ENCODE peak calls at places on chromosomes 3 and 15, in four cellular contexts. One of them, this sample, is unnamed.

GRCh38 chr15:78148392-78149067 is 632 bp upstream of the IDH3A start:
- DNase-seq in heart left ventricle: no peak
- DNase-seq in tibial nerve: no peak
- DNase-seq in transverse colon: no peak
- DNase-seq in this sample: no peak

GRCh38 chr3:185559706-185560090 is 7.3 kb upstream of the LIPH start:
- DNase-seq in transverse colon: no peak
- DNase-seq in tibial nerve: no peak
- DNase-seq in heart left ventricle: no peak
- DNase-seq in this sample: no peak

GRCh38 chr3:161957467-161957866 is 460.9 kb downstream of the OTOL1 start:
- DNase-seq in heart left ventricle: no peak
- DNase-seq in tibial nerve: no peak
- DNase-seq in transverse colon: no peak
- DNase-seq in this sample: no peak

GRCh38 chr3:65995030-65995429 is 43.7 kb downstream of the MAGI1 start:
- DNase-seq in heart left ventricle: no peak
- DNase-seq in tibial nerve: no peak
- DNase-seq in transverse colon: no peak
- DNase-seq in this sample: no peak

GRCh38 chr3:9563851-9564250 is 10.2 kb upstream of the LHFPL4 start:
- DNase-seq in tibial nerve: no peak
- DNase-seq in transverse colon: no peak
- DNase-seq in heart left ventricle: no peak
- DNase-seq in this sample: no peak

GRCh38 chr15:97995881-97996603 is 35.5 kb downstream of the ARRDC4 start:
- DNase-seq in tibial nerve: no peak
- DNase-seq in transverse colon: peak
- DNase-seq in heart left ventricle: no peak
- DNase-seq in this sample: peak

GRCh38 chr3:171646357-171647133 is 163.7 kb downstream of the PLD1 start:
- DNase-seq in heart left ventricle: no peak
- DNase-seq in transverse colon: no peak
- DNase-seq in tibial nerve: no peak
- DNase-seq in this sample: no peak

GRCh38 chr3:128969993-128970740 is 23.7 kb downstream of the CFAP92 start:
- DNase-seq in transverse colon: peak
- DNase-seq in heart left ventricle: no peak
- DNase-seq in tibial nerve: peak
- DNase-seq in this sample: no peak

GRCh38 chr3:128879991-128880390 is 571 bp downstream of the ACAD9 start:
- DNase-seq in heart left ventricle: no peak
- DNase-seq in transverse colon: no peak
- DNase-seq in tibial nerve: no peak
- DNase-seq in this sample: no peak

GRCh38 chr15:72155021-72155621 is 36.9 kb downstream of the SENP8 start:
- DNase-seq in heart left ventricle: peak
- DNase-seq in transverse colon: peak
- DNase-seq in tibial nerve: peak
- DNase-seq in this sample: peak

GRCh38 chr3:64224826-64225606 is at the start of gene PRICKLE2:
- DNase-seq in tibial nerve: peak
- DNase-seq in transverse colon: peak
- DNase-seq in heart left ventricle: peak
- DNase-seq in this sample: peak

GRCh38 chr15:44527241-44527640 is 9.7 kb upstream of the EIF3J start:
- DNase-seq in heart left ventricle: no peak
- DNase-seq in tibial nerve: no peak
- DNase-seq in transverse colon: no peak
- DNase-seq in this sample: no peak

GRCh38 chr15:44530653-44531052 is 6.3 kb upstream of the EIF3J start:
- DNase-seq in transverse colon: no peak
- DNase-seq in heart left ventricle: no peak
- DNase-seq in tibial nerve: no peak
- DNase-seq in this sample: no peak

GRCh38 chr15:44532689-44533088 is 4.3 kb upstream of the EIF3J start:
- DNase-seq in heart left ventricle: no peak
- DNase-seq in transverse colon: no peak
- DNase-seq in tibial nerve: no peak
- DNase-seq in this sample: no peak

GRCh38 chr15:44535092-44535491 is 1.9 kb upstream of the EIF3J start:
- DNase-seq in tibial nerve: no peak
- DNase-seq in heart left ventricle: no peak
- DNase-seq in transverse colon: no peak
- DNase-seq in this sample: no peak

DNA sequence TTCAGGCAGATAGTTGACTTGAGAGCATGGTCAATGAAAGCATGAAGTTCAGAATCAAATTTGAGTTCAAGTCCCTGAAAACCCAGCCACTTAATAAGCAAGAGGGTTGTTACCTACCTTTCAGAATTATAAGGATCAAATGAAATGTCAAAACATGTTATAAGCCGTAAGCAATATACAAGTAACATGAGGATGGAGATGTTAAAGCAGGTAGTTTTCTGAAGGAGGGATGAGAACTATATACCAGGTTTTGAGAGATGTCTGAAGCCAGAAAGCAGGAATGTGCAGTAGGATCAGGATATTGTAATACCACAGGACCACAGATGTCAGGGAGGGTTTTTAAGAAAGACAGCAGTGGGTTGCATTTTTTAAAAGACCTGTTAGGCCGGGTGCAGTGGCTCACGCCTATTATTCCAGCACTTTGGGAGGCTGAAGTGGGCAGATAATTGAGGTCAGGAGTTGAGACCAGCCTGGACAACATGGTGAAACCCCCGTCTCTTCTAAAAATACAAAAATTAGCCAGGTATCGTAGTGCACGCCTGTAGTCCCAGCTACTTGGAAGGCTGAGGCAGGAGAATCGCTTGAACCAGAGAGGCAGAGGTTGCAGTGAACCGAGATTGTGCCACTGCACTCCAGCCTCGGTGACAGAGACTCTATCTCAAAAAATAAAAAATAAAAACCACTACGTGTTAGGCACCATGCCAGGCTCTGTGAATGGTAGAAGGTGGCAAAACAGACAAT is 6.9 kb upstream of the EIF3J start:
- DNase-seq in transverse colon: no peak
- DNase-seq in tibial nerve: no peak
- DNase-seq in heart left ventricle: no peak
- DNase-seq in this sample: no peak
- H3K27ac ChIP-seq in transverse colon: no peak
- H3K27ac ChIP-seq in tibial nerve: no peak
- H3K27ac ChIP-seq in heart left ventricle: no peak
- H3K27ac ChIP-seq in this sample: no peak

DNA sequence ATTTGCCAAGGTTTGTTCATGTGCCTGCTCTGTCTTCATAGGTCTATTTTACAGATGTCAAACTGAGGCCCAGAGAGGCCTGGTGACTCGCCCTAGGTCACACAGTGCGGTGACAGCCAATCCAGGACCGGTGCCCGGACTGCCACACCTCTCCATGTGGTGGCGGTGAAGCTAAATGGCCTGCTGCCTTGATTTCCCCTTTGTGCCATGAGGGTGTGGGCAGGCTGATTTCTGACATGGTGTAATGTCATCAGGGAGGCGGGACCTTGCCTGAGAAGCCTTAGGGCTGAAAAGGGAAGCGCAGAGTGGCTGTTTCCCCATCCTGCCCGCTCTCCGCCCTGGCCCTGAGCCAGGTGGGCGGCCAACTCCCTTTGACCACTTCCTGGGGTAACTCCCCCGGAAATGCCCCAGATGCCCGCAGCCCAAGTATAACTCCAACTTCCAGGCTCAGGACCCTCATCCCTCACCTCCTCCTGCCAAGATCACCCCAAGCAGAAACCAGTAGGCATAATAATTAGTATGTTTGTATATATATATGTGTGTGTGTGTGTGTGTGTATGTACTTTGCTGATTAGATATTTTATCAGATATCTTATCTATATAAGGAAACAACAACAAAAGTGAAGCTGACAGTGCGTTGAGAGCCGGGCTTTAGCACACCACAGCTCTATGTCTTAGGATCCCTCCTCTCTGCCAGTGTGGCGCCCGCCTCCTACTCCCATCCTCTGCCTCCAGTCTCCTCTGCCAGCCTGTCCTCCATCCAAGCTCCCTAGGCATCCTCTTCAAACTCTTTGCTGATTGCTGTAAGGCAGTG is 63.9 kb downstream of the IQSEC1 start:
- DNase-seq in transverse colon: peak
- DNase-seq in tibial nerve: peak
- DNase-seq in heart left ventricle: peak
- DNase-seq in this sample: no peak
- H3K4me3 ChIP-seq in transverse colon: no peak
- H3K4me3 ChIP-seq in tibial nerve: no peak
- H3K4me3 ChIP-seq in heart left ventricle: peak
- H3K4me3 ChIP-seq in this sample: no peak

DNA sequence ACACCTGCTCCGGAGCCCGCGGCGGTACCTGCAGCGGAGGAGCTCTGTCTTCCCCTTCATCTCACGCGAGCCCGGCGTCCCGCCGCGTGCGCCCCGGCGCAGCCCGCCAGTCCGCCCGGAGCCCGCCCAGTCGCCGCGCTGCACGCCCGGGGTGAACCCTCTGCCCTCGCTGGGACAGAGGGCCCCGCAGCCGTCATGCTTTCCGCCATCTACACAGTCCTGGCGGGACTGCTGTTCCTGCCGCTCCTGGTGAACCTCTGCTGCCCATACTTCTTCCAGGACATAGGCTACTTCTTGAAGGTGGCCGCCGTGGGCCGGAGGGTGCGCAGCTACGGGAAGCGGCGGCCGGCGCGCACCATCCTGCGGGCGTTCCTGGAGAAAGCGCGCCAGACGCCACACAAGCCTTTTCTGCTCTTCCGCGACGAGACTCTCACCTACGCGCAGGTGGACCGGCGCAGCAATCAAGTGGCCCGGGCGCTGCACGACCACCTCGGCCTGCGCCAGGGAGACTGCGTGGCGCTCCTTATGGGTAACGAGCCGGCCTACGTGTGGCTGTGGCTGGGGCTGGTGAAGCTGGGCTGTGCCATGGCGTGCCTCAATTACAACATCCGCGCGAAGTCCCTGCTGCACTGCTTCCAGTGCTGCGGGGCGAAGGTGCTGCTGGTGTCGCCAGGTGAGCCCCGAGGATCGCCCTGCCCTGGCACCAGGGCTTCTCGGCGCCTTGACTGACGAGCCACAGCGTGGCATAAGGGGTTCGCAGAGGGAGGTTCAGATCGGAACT is 427 bp downstream of the SLC27A2 start:
- DNase-seq in heart left ventricle: no peak
- DNase-seq in tibial nerve: no peak
- DNase-seq in transverse colon: peak
- DNase-seq in this sample: no peak
- TF ChIP-seq POLR2A in heart left ventricle: no peak
- TF ChIP-seq POLR2A in tibial nerve: no peak
- TF ChIP-seq POLR2A in transverse colon: no peak
- TF ChIP-seq POLR2A in this sample: no peak

GRCh38 chr3:144142151-144142855 is 170.7 kb downstream of the DIPK2A start:
- DNase-seq in tibial nerve: no peak
- DNase-seq in heart left ventricle: no peak
- DNase-seq in transverse colon: no peak
- DNase-seq in this sample: no peak
- H3K27ac ChIP-seq in tibial nerve: no peak
- H3K27ac ChIP-seq in heart left ventricle: no peak
- H3K27ac ChIP-seq in transverse colon: no peak
- H3K27ac ChIP-seq in this sample: no peak

DNA sequence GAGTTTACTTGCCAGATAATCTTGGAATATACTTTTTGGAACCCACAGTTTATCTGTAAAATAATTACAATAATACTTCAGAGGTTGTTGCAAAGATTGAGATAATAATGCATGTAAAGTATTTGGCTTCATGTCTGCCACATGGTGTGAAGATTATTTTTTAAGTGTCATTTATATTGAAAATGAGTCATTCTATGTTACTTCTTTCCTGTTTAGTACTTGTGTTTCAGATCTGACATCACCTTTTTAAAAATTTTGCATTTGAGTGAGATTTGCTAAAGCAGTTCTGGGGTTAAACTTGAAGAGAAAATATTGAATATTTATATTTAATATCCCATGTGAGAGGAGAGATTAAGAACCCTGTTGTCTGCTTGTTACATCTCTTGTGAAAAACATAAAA is 31.2 kb downstream of the IQGAP1 start:
- DNase-seq in transverse colon: no peak
- DNase-seq in tibial nerve: no peak
- DNase-seq in heart left ventricle: no peak
- DNase-seq in this sample: no peak
- H3K4me3 ChIP-seq in transverse colon: no peak
- H3K4me3 ChIP-seq in tibial nerve: no peak
- H3K4me3 ChIP-seq in heart left ventricle: no peak
- H3K4me3 ChIP-seq in this sample: no peak

GRCh38 chr3:52696830-52697621 is 8.6 kb downstream of the GLT8D1 start:
- DNase-seq in transverse colon: no peak
- DNase-seq in tibial nerve: no peak
- DNase-seq in heart left ventricle: no peak
- DNase-seq in this sample: no peak

GRCh38 chr3:52694528-52695189 is 8.8 kb downstream of the GNL3 start:
- DNase-seq in tibial nerve: no peak
- DNase-seq in heart left ventricle: no peak
- DNase-seq in transverse colon: no peak
- DNase-seq in this sample: no peak

GRCh38 chr3:52693071-52693470 is 7.2 kb downstream of the GNL3 start:
- DNase-seq in transverse colon: no peak
- DNase-seq in tibial nerve: no peak
- DNase-seq in heart left ventricle: no peak
- DNase-seq in this sample: no peak

GRCh38 chr3:52695798-52696649 is 9.6 kb downstream of the GLT8D1 start:
- DNase-seq in transverse colon: no peak
- DNase-seq in tibial nerve: no peak
- DNase-seq in heart left ventricle: no peak
- DNase-seq in this sample: no peak

DNA sequence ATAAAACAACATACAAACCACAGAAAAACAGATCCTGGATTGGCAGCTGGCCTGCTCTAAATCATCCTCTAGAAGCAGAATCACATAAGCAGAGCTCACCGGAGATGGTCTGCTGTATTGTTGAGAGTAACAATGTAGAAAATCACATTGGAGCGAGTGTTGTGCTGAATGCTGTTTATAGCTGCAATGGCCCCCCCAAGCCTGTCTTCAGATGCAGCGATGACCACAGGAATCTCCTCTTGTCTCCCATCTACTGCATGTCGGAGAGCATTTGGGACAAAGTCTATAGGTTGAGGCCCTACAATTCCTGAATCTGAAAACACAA is 8.0 kb downstream of the GLT8D1 start:
- DNase-seq in heart left ventricle: no peak
- DNase-seq in transverse colon: no peak
- DNase-seq in tibial nerve: no peak
- DNase-seq in this sample: no peak
- TF ChIP-seq POLR2A in heart left ventricle: no peak
- TF ChIP-seq POLR2A in transverse colon: no peak
- TF ChIP-seq POLR2A in tibial nerve: no peak
- TF ChIP-seq POLR2A in this sample: no peak

GRCh38 chr3:4824948-4825325 is 154.3 kb upstream of the BHLHE40 start:
- DNase-seq in transverse colon: no peak
- DNase-seq in heart left ventricle: no peak
- DNase-seq in tibial nerve: no peak
- DNase-seq in this sample: no peak
- H3K27ac ChIP-seq in transverse colon: peak
- H3K27ac ChIP-seq in heart left ventricle: peak
- H3K27ac ChIP-seq in tibial nerve: peak
- H3K27ac ChIP-seq in this sample: peak

This sample was measured in breast epithelium.